ENCODE peak calls at places on chromosome 19, in ten cellular contexts. H is body of pancreas; D is colonic mucosa; Q is suprapubic skin; K is CD4-positive, CD25-positive, alpha-beta regulatory T cell; B is transverse colon; R is CD8-positive, alpha-beta memory T cell; E is A549; O is HepG2; A is heart left ventricle. S is an unnamed sample.
A peak's percentile ranks its signal among the peaks of the same experiment; 100 is the strongest.

GRCh38 chr19:45598267-45599011 is 3.6 kb downstream of the GPR4 start:
- DNase-seq in H (no peak), D (no peak), Q (no peak), K (no peak), B (no peak), R (no peak), E (no peak), O (no peak), A (peak; percentile 62), S (peak; percentile 62)

GRCh38 chr19:51196181-51196580 is 28.7 kb upstream of the CD33 start:
- DNase-seq in H (no peak), D (no peak), Q (no peak), K (no peak), B (no peak), R (no peak), E (no peak), O (no peak), A (no peak), S (no peak)

GRCh38 chr19:46391296-46392251 is 21.8 kb downstream of the CCDC8 start:
- DNase-seq in H (no peak), D (no peak), Q (no peak), K (no peak), B (no peak), R (no peak), E (no peak), O (no peak), A (no peak), S (no peak)

GRCh38 chr19:5057860-5058259 is 88.9 kb downstream of the KDM4B start:
- DNase-seq in H (no peak), D (no peak), Q (no peak), K (no peak), B (no peak), R (no peak), E (peak; percentile 42), O (no peak), A (no peak), S (peak; percentile 18)

GRCh38 chr19:49749055-49749716 is 13.9 kb downstream of the TSKS start:
- DNase-seq in H (no peak), D (no peak), Q (no peak), K (no peak), B (no peak), R (no peak), E (no peak), O (no peak), A (no peak), S (no peak)

GRCh38 chr19:6005321-6006069 is 27.6 kb upstream of the RANBP3 start:
- DNase-seq in H (no peak), D (no peak), Q (no peak), K (no peak), B (no peak), R (no peak), E (no peak), O (no peak), A (no peak), S (no peak)

GRCh38 chr19:9966448-9966847 is 30.1 kb upstream of the OLFM2 start:
- DNase-seq in H (no peak), D (no peak), Q (no peak), K (no peak), B (no peak), R (no peak), E (no peak), O (no peak), A (no peak), S (no peak)

GRCh38 chr19:35419046-35419445 is 29.0 kb upstream of the FFAR2 start:
- DNase-seq in H (no peak), D (no peak), Q (no peak), K (no peak), B (no peak), R (no peak), E (no peak), O (no peak), A (no peak), S (no peak)

GRCh38 chr19:14433454-14434156 is 499 bp downstream of the PKN1 start:
- DNase-seq in H (peak; percentile 52), D (peak; percentile 80), Q (no peak), K (peak; percentile 34), B (peak; percentile 75), R (peak; percentile 52), E (no peak), O (no peak), A (no peak), S (no peak)

GRCh38 chr19:55536366-55536765 is 567 bp downstream of the SBK2 start:
- DNase-seq in H (no peak), D (no peak), Q (no peak), K (no peak), B (no peak), R (no peak), E (no peak), O (no peak), A (no peak), S (no peak)

GRCh38 chr19:47511128-47511517 is 3.7 kb downstream of the NAPA start:
- DNase-seq in H (peak; percentile 86), D (no peak), Q (no peak), K (no peak), B (no peak), R (no peak), E (no peak), O (no peak), A (no peak), S (no peak)

GRCh38 chr19:47509170-47509847 is 5.6 kb downstream of the NAPA start:
- DNase-seq in H (no peak), D (no peak), Q (no peak), K (no peak), B (no peak), R (no peak), E (no peak), O (no peak), A (no peak), S (no peak)

GRCh38 chr19:47511681-47512080 is 3.2 kb downstream of the NAPA start:
- DNase-seq in H (peak; percentile 49), D (no peak), Q (no peak), K (no peak), B (no peak), R (no peak), E (no peak), O (no peak), A (no peak), S (no peak)

GRCh38 chr19:47509973-47510372 is 4.9 kb downstream of the NAPA start:
- DNase-seq in H (peak; percentile 80), D (no peak), Q (no peak), K (no peak), B (no peak), R (no peak), E (no peak), O (no peak), A (no peak), S (no peak)

DNA sequence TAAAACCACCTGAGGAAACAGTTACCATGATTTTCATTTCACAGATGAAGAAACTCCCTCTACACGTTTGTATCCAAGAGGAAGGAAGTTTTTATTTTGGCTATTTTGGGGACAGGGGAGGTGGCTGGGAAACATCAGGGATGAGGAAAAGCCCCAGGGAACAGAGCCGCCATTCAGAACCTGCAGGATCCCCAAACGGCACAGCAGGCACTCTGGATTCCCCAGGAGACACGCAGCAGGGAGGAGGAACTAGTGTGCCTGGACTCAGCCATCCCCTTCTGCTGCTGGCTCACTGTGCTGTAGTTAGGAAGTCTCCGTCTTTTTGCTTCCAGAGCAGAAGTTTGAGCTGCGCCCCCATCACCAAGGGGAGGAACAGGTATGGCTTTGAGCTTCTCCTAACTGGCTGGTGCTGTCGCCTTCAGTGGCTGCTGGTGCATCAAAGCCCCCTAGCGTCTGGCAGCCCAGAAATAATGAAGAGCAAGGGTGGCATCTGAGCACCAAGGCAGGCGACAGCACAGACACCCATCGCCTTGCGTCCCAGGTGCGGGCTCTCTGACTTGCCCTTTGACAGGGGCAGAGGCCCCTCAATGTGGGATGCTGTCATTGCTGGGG is 4.2 kb downstream of the NAPA start:
- DNase-seq in H (no peak), D (no peak), Q (no peak), K (no peak), B (no peak), R (no peak), E (no peak), O (no peak), A (no peak), S (no peak)
- H3K27ac ChIP-seq in H (peak overlapping the region; percentile 82), D (no peak overlapping the region), Q (peak overlapping the region; percentile 52), K (no peak overlapping the region), B (peak overlapping the region; percentile 95), R (no peak overlapping the region), E (no peak overlapping the region), O (no peak overlapping the region), A (peak overlapping the region; percentile 71), S (no peak overlapping the region)

GRCh38 chr19:54203151-54203611 is 2.5 kb downstream of the RPS9 start:
- DNase-seq in H (peak; percentile 80), D (peak; percentile 61), Q (no peak), K (no peak), B (no peak), R (no peak), E (peak; percentile 49), O (peak; percentile 82), A (no peak), S (no peak)
- H3K4me1 ChIP-seq in H (peaks cover 75% of the 10 kb centered on the region), D (peaks cover 24% of the 10 kb centered on the region), Q (peaks cover 70% of the 10 kb centered on the region), K (peaks cover 66% of the 10 kb centered on the region), B (peaks cover 45% of the 10 kb centered on the region), R (peaks cover 75% of the 10 kb centered on the region), E (peaks cover 67% of the 10 kb centered on the region), O (peaks cover 75% of the 10 kb centered on the region), A (peaks cover 77% of the 10 kb centered on the region), S (peaks cover 26% of the 10 kb centered on the region)

GRCh38 chr19:1944088-1944915 is 3.3 kb downstream of the CSNK1G2 start:
- DNase-seq in H (no peak), D (no peak), Q (no peak), K (no peak), B (peak; percentile 39), R (no peak), E (no peak), O (no peak), A (no peak), S (no peak)

GRCh38 chr19:1941146-1942077 is at the start of gene CSNK1G2:
- DNase-seq in H (no peak), D (no peak), Q (no peak), K (no peak), B (peak; percentile 30), R (no peak), E (no peak), O (no peak), A (no peak), S (no peak)

GRCh38 chr19:1943661-1944087 is 2.7 kb downstream of the CSNK1G2 start:
- DNase-seq in H (no peak), D (no peak), Q (no peak), K (no peak), B (no peak), R (no peak), E (no peak), O (no peak), A (no peak), S (no peak)

GRCh38 chr19:1942934-1943555 is 2.1 kb downstream of the CSNK1G2 start:
- DNase-seq in H (no peak), D (no peak), Q (no peak), K (no peak), B (no peak), R (no peak), E (no peak), O (no peak), A (no peak), S (peak; percentile 18)

GRCh38 chr19:1942078-1942933 is 1.3 kb downstream of the CSNK1G2 start:
- DNase-seq in H (peak; percentile 82), D (peak; percentile 83), Q (peak; percentile 91), K (peak; percentile 69), B (peak; percentile 86), R (peak; percentile 84), E (peak; percentile 65), O (peak; percentile 73), A (peak; percentile 82), S (peak; percentile 88)
- H3K27ac ChIP-seq in H (peak overlapping the region; percentile 83), D (peak overlapping the region; percentile 86), Q (peak overlapping the region; percentile 98), K (peak overlapping the region; percentile 90), B (peak overlapping the region; percentile 96), R (peak overlapping the region; percentile 89), E (peak overlapping the region; percentile 99), O (peak overlapping the region; percentile 84), A (peak overlapping the region; percentile 93), S (peak overlapping the region; percentile 89)

GRCh38 chr19:16446108-16447014 is 25.4 kb downstream of the EPS15L1 start:
- DNase-seq in H (no peak), D (no peak), Q (no peak), K (no peak), B (no peak), R (no peak), E (no peak), O (no peak), A (no peak), S (no peak)
- H3K4me1 ChIP-seq in H (peaks cover 34% of the 10 kb centered on the region), D (peaks cover 15% of the 10 kb centered on the region), Q (peaks cover 38% of the 10 kb centered on the region), K (peaks cover 12% of the 10 kb centered on the region), B (peaks cover 31% of the 10 kb centered on the region), R (peaks cover 47% of the 10 kb centered on the region), E (peaks cover 3% of the 10 kb centered on the region), O (peaks cover 44% of the 10 kb centered on the region), A (peaks cover 75% of the 10 kb centered on the region), S (peaks cover 46% of the 10 kb centered on the region)